ENCODE peak calls at places on chromosomes 12 and 14, in eight cellular contexts. One of them, this sample, is unnamed.

GRCh38 chr12:62621239-62621638 is 154.6 kb downstream of the MON2 start:
- DNase-seq in CD4-positive, alpha-beta T cell: no peak
- DNase-seq in HCT116: no peak
- DNase-seq in natural killer cell: no peak
- DNase-seq in kidney: no peak
- DNase-seq in astrocyte of the spinal cord: no peak
- DNase-seq in choroid plexus epithelial cell: no peak
- DNase-seq in lower leg skin: no peak
- DNase-seq in this sample: no peak

GRCh38 chr14:64612021-64612380 is 62.2 kb downstream of the PPP1R36 start:
- DNase-seq in choroid plexus epithelial cell: peak
- DNase-seq in kidney: no peak
- DNase-seq in lower leg skin: no peak
- DNase-seq in CD4-positive, alpha-beta T cell: no peak
- DNase-seq in natural killer cell: no peak
- DNase-seq in HCT116: no peak
- DNase-seq in astrocyte of the spinal cord: peak
- DNase-seq in this sample: no peak

GRCh38 chr12:70317781-70318180 is 48.3 kb upstream of the KCNMB4 start:
- DNase-seq in kidney: no peak
- DNase-seq in natural killer cell: no peak
- DNase-seq in astrocyte of the spinal cord: peak
- DNase-seq in HCT116: no peak
- DNase-seq in lower leg skin: no peak
- DNase-seq in choroid plexus epithelial cell: peak
- DNase-seq in CD4-positive, alpha-beta T cell: no peak
- DNase-seq in this sample: no peak

GRCh38 chr12:50581226-50582184 is 76.7 kb downstream of the DIP2B start:
- DNase-seq in lower leg skin: no peak
- DNase-seq in choroid plexus epithelial cell: peak
- DNase-seq in HCT116: no peak
- DNase-seq in CD4-positive, alpha-beta T cell: no peak
- DNase-seq in natural killer cell: no peak
- DNase-seq in astrocyte of the spinal cord: peak
- DNase-seq in kidney: no peak
- DNase-seq in this sample: no peak

GRCh38 chr14:103551338-103551762 is 11.1 kb downstream of the BAG5 start:
- DNase-seq in choroid plexus epithelial cell: peak
- DNase-seq in kidney: peak
- DNase-seq in natural killer cell: no peak
- DNase-seq in astrocyte of the spinal cord: no peak
- DNase-seq in CD4-positive, alpha-beta T cell: no peak
- DNase-seq in lower leg skin: peak
- DNase-seq in HCT116: no peak
- DNase-seq in this sample: no peak

GRCh38 chr12:29157486-29157946 is 8.4 kb downstream of the FAR2 start:
- DNase-seq in CD4-positive, alpha-beta T cell: no peak
- DNase-seq in lower leg skin: no peak
- DNase-seq in HCT116: no peak
- DNase-seq in astrocyte of the spinal cord: peak
- DNase-seq in choroid plexus epithelial cell: peak
- DNase-seq in natural killer cell: no peak
- DNase-seq in kidney: no peak
- DNase-seq in this sample: no peak

GRCh38 chr14:31705731-31706130 is 144.5 kb downstream of the NUBPL start:
- DNase-seq in choroid plexus epithelial cell: no peak
- DNase-seq in HCT116: no peak
- DNase-seq in kidney: no peak
- DNase-seq in astrocyte of the spinal cord: no peak
- DNase-seq in natural killer cell: no peak
- DNase-seq in lower leg skin: no peak
- DNase-seq in CD4-positive, alpha-beta T cell: no peak
- DNase-seq in this sample: no peak

GRCh38 chr12:6229823-6230222 is 29.6 kb downstream of the CD9 start:
- DNase-seq in natural killer cell: no peak
- DNase-seq in HCT116: no peak
- DNase-seq in kidney: peak
- DNase-seq in astrocyte of the spinal cord: peak
- DNase-seq in choroid plexus epithelial cell: peak
- DNase-seq in lower leg skin: peak
- DNase-seq in CD4-positive, alpha-beta T cell: no peak
- DNase-seq in this sample: no peak

GRCh38 chr12:87509233-87509820 is 519.9 kb downstream of the C12orf50 start:
- DNase-seq in HCT116: peak
- DNase-seq in choroid plexus epithelial cell: peak
- DNase-seq in kidney: no peak
- DNase-seq in lower leg skin: no peak
- DNase-seq in natural killer cell: no peak
- DNase-seq in CD4-positive, alpha-beta T cell: no peak
- DNase-seq in astrocyte of the spinal cord: peak
- DNase-seq in this sample: no peak

GRCh38 chr14:60164404-60164716 is 838 bp downstream of the DHRS7 start:
- DNase-seq in HCT116: no peak
- DNase-seq in astrocyte of the spinal cord: no peak
- DNase-seq in natural killer cell: no peak
- DNase-seq in choroid plexus epithelial cell: no peak
- DNase-seq in kidney: no peak
- DNase-seq in lower leg skin: no peak
- DNase-seq in CD4-positive, alpha-beta T cell: no peak
- DNase-seq in this sample: no peak

GRCh38 chr12:13724136-13724535 is 257.3 kb downstream of the GRIN2B start:
- DNase-seq in astrocyte of the spinal cord: no peak
- DNase-seq in HCT116: no peak
- DNase-seq in CD4-positive, alpha-beta T cell: no peak
- DNase-seq in natural killer cell: no peak
- DNase-seq in choroid plexus epithelial cell: no peak
- DNase-seq in kidney: no peak
- DNase-seq in lower leg skin: no peak
- DNase-seq in this sample: no peak

GRCh38 chr12:92271341-92271740 is 125.7 kb upstream of the BTG1 start:
- DNase-seq in CD4-positive, alpha-beta T cell: no peak
- DNase-seq in astrocyte of the spinal cord: no peak
- DNase-seq in lower leg skin: no peak
- DNase-seq in kidney: no peak
- DNase-seq in HCT116: no peak
- DNase-seq in choroid plexus epithelial cell: no peak
- DNase-seq in natural killer cell: no peak
- DNase-seq in this sample: no peak

DNA sequence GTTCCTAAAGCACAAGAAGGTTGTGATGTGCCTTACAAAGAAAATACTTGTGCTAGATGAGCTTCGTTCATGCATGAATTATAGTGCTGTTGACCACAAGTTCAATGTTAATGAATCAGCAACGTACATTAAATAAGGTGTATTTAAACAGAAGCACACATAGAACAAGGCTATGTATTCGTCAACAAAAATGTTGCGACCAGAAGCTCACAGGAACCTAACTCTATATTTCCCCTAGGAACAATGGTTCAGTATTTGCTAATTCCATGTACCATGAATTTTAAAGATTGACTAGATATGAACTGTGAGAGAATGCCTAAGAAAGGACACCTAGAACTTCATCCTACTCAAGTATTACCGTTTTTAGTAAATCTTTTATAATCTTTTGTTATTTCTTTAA is 149.6 kb downstream of the ITPR2 start:
- DNase-seq in HCT116: no peak
- DNase-seq in natural killer cell: no peak
- DNase-seq in choroid plexus epithelial cell: no peak
- DNase-seq in lower leg skin: no peak
- DNase-seq in CD4-positive, alpha-beta T cell: no peak
- DNase-seq in astrocyte of the spinal cord: no peak
- DNase-seq in kidney: no peak
- DNase-seq in this sample: no peak
- TF ChIP-seq CTCF in HCT116: no peak
- TF ChIP-seq CTCF in natural killer cell: no peak
- TF ChIP-seq CTCF in choroid plexus epithelial cell: no peak
- TF ChIP-seq CTCF in lower leg skin: no peak
- TF ChIP-seq CTCF in CD4-positive, alpha-beta T cell: no peak
- TF ChIP-seq CTCF in astrocyte of the spinal cord: no peak
- TF ChIP-seq CTCF in kidney: no peak
- TF ChIP-seq CTCF in this sample: no peak

DNA sequence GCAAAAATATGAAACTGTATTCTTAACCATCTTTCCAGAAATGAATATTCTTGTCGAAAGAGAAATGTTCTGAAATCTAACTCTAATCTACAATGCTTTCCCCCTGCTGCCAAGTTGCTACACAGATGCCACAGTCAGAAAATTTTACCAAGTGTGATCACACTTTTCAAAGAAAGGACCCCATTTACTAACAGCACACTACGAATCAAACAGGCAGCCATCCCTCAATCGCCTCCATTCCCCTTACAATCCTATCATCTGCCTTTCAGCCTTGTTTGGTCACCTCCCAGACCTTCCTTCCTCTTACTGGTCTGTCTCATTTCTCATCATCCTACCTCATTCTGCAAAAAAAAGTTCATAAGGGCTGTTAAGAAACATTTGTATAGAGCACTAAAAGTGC is 190.1 kb downstream of the MED13L start:
- DNase-seq in astrocyte of the spinal cord: no peak
- DNase-seq in HCT116: no peak
- DNase-seq in natural killer cell: no peak
- DNase-seq in lower leg skin: no peak
- DNase-seq in choroid plexus epithelial cell: no peak
- DNase-seq in CD4-positive, alpha-beta T cell: no peak
- DNase-seq in kidney: no peak
- DNase-seq in this sample: no peak
- TF ChIP-seq CTCF in astrocyte of the spinal cord: no peak
- TF ChIP-seq CTCF in HCT116: no peak
- TF ChIP-seq CTCF in natural killer cell: no peak
- TF ChIP-seq CTCF in lower leg skin: no peak
- TF ChIP-seq CTCF in choroid plexus epithelial cell: no peak
- TF ChIP-seq CTCF in CD4-positive, alpha-beta T cell: no peak
- TF ChIP-seq CTCF in kidney: no peak
- TF ChIP-seq CTCF in this sample: no peak

GRCh38 chr14:50059773-50060629 is 56.4 kb downstream of the VCPKMT start:
- DNase-seq in CD4-positive, alpha-beta T cell: no peak
- DNase-seq in astrocyte of the spinal cord: no peak
- DNase-seq in natural killer cell: no peak
- DNase-seq in choroid plexus epithelial cell: no peak
- DNase-seq in HCT116: no peak
- DNase-seq in lower leg skin: peak
- DNase-seq in kidney: no peak
- DNase-seq in this sample: no peak

GRCh38 chr14:50063876-50064420 is 52.4 kb downstream of the VCPKMT start:
- DNase-seq in CD4-positive, alpha-beta T cell: no peak
- DNase-seq in choroid plexus epithelial cell: no peak
- DNase-seq in HCT116: no peak
- DNase-seq in lower leg skin: peak
- DNase-seq in astrocyte of the spinal cord: no peak
- DNase-seq in natural killer cell: no peak
- DNase-seq in kidney: no peak
- DNase-seq in this sample: no peak

GRCh38 chr14:50061664-50062437 is 54.5 kb downstream of the VCPKMT start:
- DNase-seq in natural killer cell: peak
- DNase-seq in CD4-positive, alpha-beta T cell: peak
- DNase-seq in kidney: no peak
- DNase-seq in astrocyte of the spinal cord: peak
- DNase-seq in lower leg skin: peak
- DNase-seq in choroid plexus epithelial cell: peak
- DNase-seq in HCT116: no peak
- DNase-seq in this sample: no peak

GRCh38 chr14:50062438-50063039 is 53.8 kb downstream of the VCPKMT start:
- DNase-seq in kidney: no peak
- DNase-seq in HCT116: peak
- DNase-seq in natural killer cell: peak
- DNase-seq in astrocyte of the spinal cord: peak
- DNase-seq in choroid plexus epithelial cell: peak
- DNase-seq in lower leg skin: peak
- DNase-seq in CD4-positive, alpha-beta T cell: peak
- DNase-seq in this sample: no peak

DNA sequence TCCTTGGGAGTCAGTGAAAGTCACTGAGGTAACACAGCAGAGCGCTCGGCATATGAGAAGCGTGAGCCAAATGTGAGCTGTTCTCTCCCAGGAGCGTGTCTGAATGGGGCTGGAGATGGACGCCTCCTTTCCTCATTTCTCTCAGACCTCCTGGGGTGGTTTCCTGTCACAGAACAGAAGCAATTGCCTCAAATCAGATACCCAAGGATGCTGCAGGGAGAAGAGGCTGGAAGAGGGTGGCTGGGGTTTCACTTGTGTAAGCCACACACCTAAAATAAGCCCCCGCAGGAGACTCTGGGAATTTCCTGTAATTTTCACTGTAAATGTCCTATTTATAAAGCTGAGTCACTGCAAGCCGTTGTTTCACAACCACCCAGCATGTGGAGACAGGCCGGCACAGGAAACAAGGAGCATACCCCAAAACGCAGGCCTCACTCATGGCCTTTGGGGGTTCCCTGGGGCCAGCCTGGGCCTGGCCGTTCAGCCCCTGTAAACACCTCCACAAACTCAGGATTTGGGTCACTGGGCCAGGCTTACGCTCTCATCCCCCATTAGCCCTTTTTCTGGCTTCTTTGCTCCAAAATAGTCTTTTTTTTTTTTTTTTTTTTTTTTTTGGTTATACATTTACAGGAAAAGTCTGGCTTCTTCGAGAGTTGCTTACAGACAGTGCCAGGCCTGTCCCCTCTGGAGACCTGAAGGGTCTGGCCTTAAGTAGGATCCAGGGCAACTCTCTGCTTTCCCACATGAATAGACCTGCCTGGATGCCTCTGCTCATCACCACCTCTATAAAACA is 55.3 kb downstream of the VCPKMT start:
- DNase-seq in HCT116: no peak
- DNase-seq in astrocyte of the spinal cord: peak
- DNase-seq in kidney: no peak
- DNase-seq in CD4-positive, alpha-beta T cell: no peak
- DNase-seq in natural killer cell: peak
- DNase-seq in lower leg skin: peak
- DNase-seq in choroid plexus epithelial cell: peak
- DNase-seq in this sample: peak
- TF ChIP-seq CTCF in HCT116: no peak
- TF ChIP-seq CTCF in astrocyte of the spinal cord: peak
- TF ChIP-seq CTCF in kidney: no peak
- TF ChIP-seq CTCF in CD4-positive, alpha-beta T cell: no peak
- TF ChIP-seq CTCF in natural killer cell: no peak
- TF ChIP-seq CTCF in lower leg skin: no peak
- TF ChIP-seq CTCF in choroid plexus epithelial cell: peak
- TF ChIP-seq CTCF in this sample: no peak

DNA sequence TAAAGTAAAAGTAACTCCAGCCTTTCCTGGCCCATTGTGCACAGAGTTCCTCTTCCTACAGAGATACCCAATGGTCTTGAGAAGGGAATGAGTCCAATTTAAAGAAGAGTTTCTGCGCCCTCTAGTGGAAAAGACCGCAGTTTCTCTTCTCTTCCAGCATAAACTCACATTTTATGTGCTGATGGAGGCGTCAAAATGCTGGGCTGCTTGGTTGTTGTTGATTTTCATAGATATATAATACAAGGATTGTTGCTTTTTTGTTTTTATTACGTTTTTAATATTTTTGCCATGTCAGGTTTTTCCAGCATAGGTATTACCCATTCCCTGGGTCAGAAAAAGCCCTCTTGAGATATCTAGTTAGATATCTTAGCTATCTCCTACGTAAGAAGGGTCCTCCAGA is 356.9 kb upstream of the STXBP6 start:
- DNase-seq in astrocyte of the spinal cord: no peak
- DNase-seq in choroid plexus epithelial cell: peak
- DNase-seq in kidney: no peak
- DNase-seq in lower leg skin: no peak
- DNase-seq in CD4-positive, alpha-beta T cell: no peak
- DNase-seq in HCT116: no peak
- DNase-seq in natural killer cell: no peak
- DNase-seq in this sample: no peak
- TF ChIP-seq CTCF in astrocyte of the spinal cord: peak
- TF ChIP-seq CTCF in choroid plexus epithelial cell: peak
- TF ChIP-seq CTCF in kidney: peak
- TF ChIP-seq CTCF in lower leg skin: no peak
- TF ChIP-seq CTCF in CD4-positive, alpha-beta T cell: no peak
- TF ChIP-seq CTCF in HCT116: peak
- TF ChIP-seq CTCF in natural killer cell: peak
- TF ChIP-seq CTCF in this sample: no peak